ENCODE peak calls at places on chromosomes 6 and 20, in seven cellular contexts. One of them, this sample, is unnamed.

GRCh38 chr6:166387642-166388325 is 5.0 kb upstream of the MPC1 start:
- DNase-seq in Panc1: no peak
- DNase-seq in bronchial epithelial cell: no peak
- DNase-seq in vagina: no peak
- DNase-seq in nephron progenitor cell: no peak
- DNase-seq in RWPE1: no peak
- DNase-seq in heart left ventricle: no peak
- DNase-seq in this sample: no peak

GRCh38 chr20:1478566-1478965 is 11.9 kb upstream of the NSFL1C start:
- DNase-seq in vagina: no peak
- DNase-seq in RWPE1: peak; percentile 92
- DNase-seq in heart left ventricle: no peak
- DNase-seq in bronchial epithelial cell: peak; percentile 97
- DNase-seq in Panc1: peak; percentile 46
- DNase-seq in nephron progenitor cell: no peak
- DNase-seq in this sample: no peak

GRCh38 chr20:444862-445426 is 17.4 kb downstream of the TBC1D20 start:
- DNase-seq in nephron progenitor cell: no peak
- DNase-seq in Panc1: no peak
- DNase-seq in heart left ventricle: no peak
- DNase-seq in vagina: no peak
- DNase-seq in RWPE1: no peak
- DNase-seq in bronchial epithelial cell: peak; percentile 10
- DNase-seq in this sample: no peak

GRCh38 chr6:13229205-13230085 is 98.9 kb downstream of the TBC1D7 start:
- DNase-seq in nephron progenitor cell: no peak
- DNase-seq in RWPE1: peak; percentile 35
- DNase-seq in bronchial epithelial cell: peak; percentile 7
- DNase-seq in vagina: no peak
- DNase-seq in heart left ventricle: no peak
- DNase-seq in Panc1: peak; percentile 5
- DNase-seq in this sample: no peak

GRCh38 chr6:35500782-35501181 is 3.9 kb upstream of the TEAD3 start:
- DNase-seq in vagina: no peak
- DNase-seq in heart left ventricle: no peak
- DNase-seq in Panc1: peak; percentile 42
- DNase-seq in bronchial epithelial cell: peak; percentile 74
- DNase-seq in nephron progenitor cell: no peak
- DNase-seq in RWPE1: peak; percentile 32
- DNase-seq in this sample: no peak

GRCh38 chr20:16982091-16982726 is 234.1 kb downstream of the OTOR start:
- DNase-seq in heart left ventricle: no peak
- DNase-seq in Panc1: no peak
- DNase-seq in vagina: no peak
- DNase-seq in bronchial epithelial cell: no peak
- DNase-seq in RWPE1: no peak
- DNase-seq in nephron progenitor cell: no peak
- DNase-seq in this sample: no peak

GRCh38 chr20:43538855-43539700 is 19.7 kb upstream of the SGK2 start:
- DNase-seq in Panc1: no peak
- DNase-seq in vagina: no peak
- DNase-seq in nephron progenitor cell: no peak
- DNase-seq in heart left ventricle: no peak
- DNase-seq in bronchial epithelial cell: no peak
- DNase-seq in RWPE1: no peak
- DNase-seq in this sample: no peak

GRCh38 chr6:296151-297122 is 4.2 kb downstream of the DUSP22 start:
- DNase-seq in vagina: peak; percentile 89
- DNase-seq in bronchial epithelial cell: peak; percentile 46
- DNase-seq in Panc1: no peak
- DNase-seq in RWPE1: no peak
- DNase-seq in nephron progenitor cell: no peak
- DNase-seq in heart left ventricle: peak; percentile 44
- DNase-seq in this sample: no peak

GRCh38 chr6:125853740-125854139 is 63.0 kb downstream of the NCOA7 start:
- DNase-seq in vagina: no peak
- DNase-seq in RWPE1: no peak
- DNase-seq in Panc1: no peak
- DNase-seq in nephron progenitor cell: no peak
- DNase-seq in heart left ventricle: no peak
- DNase-seq in bronchial epithelial cell: no peak
- DNase-seq in this sample: no peak

GRCh38 chr6:28522594-28523557 is 2.8 kb upstream of the GPX5 start:
- DNase-seq in bronchial epithelial cell: no peak
- DNase-seq in Panc1: no peak
- DNase-seq in heart left ventricle: no peak
- DNase-seq in RWPE1: no peak
- DNase-seq in nephron progenitor cell: no peak
- DNase-seq in vagina: no peak
- DNase-seq in this sample: no peak

GRCh38 chr6:4849628-4850027 is 73.4 kb downstream of the CDYL start:
- DNase-seq in nephron progenitor cell: no peak
- DNase-seq in vagina: no peak
- DNase-seq in bronchial epithelial cell: no peak
- DNase-seq in heart left ventricle: no peak
- DNase-seq in Panc1: no peak
- DNase-seq in RWPE1: no peak
- DNase-seq in this sample: no peak

GRCh38 chr6:144909753-144910280 is 624.7 kb downstream of the UTRN start:
- DNase-seq in heart left ventricle: no peak
- DNase-seq in vagina: no peak
- DNase-seq in RWPE1: no peak
- DNase-seq in bronchial epithelial cell: peak; percentile 39
- DNase-seq in nephron progenitor cell: no peak
- DNase-seq in Panc1: no peak
- DNase-seq in this sample: no peak

GRCh38 chr6:150452642-150453243 is 83.9 kb downstream of the IYD start:
- DNase-seq in bronchial epithelial cell: no peak
- DNase-seq in nephron progenitor cell: peak; percentile 18
- DNase-seq in heart left ventricle: peak; percentile 79
- DNase-seq in RWPE1: no peak
- DNase-seq in vagina: peak; percentile 88
- DNase-seq in Panc1: no peak
- DNase-seq in this sample: no peak

GRCh38 chr6:42618686-42619085 is 54.9 kb downstream of the UBR2 start:
- DNase-seq in Panc1: no peak
- DNase-seq in heart left ventricle: no peak
- DNase-seq in RWPE1: peak; percentile 32
- DNase-seq in nephron progenitor cell: no peak
- DNase-seq in bronchial epithelial cell: peak; percentile 59
- DNase-seq in vagina: no peak
- DNase-seq in this sample: no peak

GRCh38 chr6:70413829-70414494 is 654 bp downstream of the FAM135A start:
- DNase-seq in heart left ventricle: no peak
- DNase-seq in bronchial epithelial cell: peak; percentile 21
- DNase-seq in Panc1: no peak
- DNase-seq in nephron progenitor cell: peak; percentile 72
- DNase-seq in vagina: no peak
- DNase-seq in RWPE1: peak; percentile 18
- DNase-seq in this sample: no peak

GRCh38 chr20:57801046-57801445 is 91.2 kb upstream of the PMEPA1 start:
- DNase-seq in Panc1: no peak
- DNase-seq in RWPE1: no peak
- DNase-seq in nephron progenitor cell: no peak
- DNase-seq in bronchial epithelial cell: no peak
- DNase-seq in heart left ventricle: no peak
- DNase-seq in vagina: no peak
- DNase-seq in this sample: no peak

GRCh38 chr20:43722153-43722505 is 4.7 kb downstream of the GTSF1L start:
- DNase-seq in Panc1: no peak
- DNase-seq in heart left ventricle: no peak
- DNase-seq in RWPE1: no peak
- DNase-seq in nephron progenitor cell: no peak
- DNase-seq in vagina: no peak
- DNase-seq in bronchial epithelial cell: no peak
- DNase-seq in this sample: no peak

GRCh38 chr6:72132851-72133250 is 246.5 kb downstream of the RIMS1 start:
- DNase-seq in nephron progenitor cell: no peak
- DNase-seq in bronchial epithelial cell: peak; percentile 70
- DNase-seq in heart left ventricle: no peak
- DNase-seq in Panc1: no peak
- DNase-seq in RWPE1: no peak
- DNase-seq in vagina: no peak
- DNase-seq in this sample: no peak

GRCh38 chr6:122568865-122569264 is 41.3 kb upstream of the PKIB start:
- DNase-seq in nephron progenitor cell: no peak
- DNase-seq in RWPE1: no peak
- DNase-seq in heart left ventricle: no peak
- DNase-seq in vagina: no peak
- DNase-seq in Panc1: no peak
- DNase-seq in bronchial epithelial cell: no peak
- DNase-seq in this sample: no peak

GRCh38 chr20:24609757-24610156 is 140.3 kb downstream of the SYNDIG1 start:
- DNase-seq in nephron progenitor cell: no peak
- DNase-seq in Panc1: no peak
- DNase-seq in RWPE1: no peak
- DNase-seq in bronchial epithelial cell: no peak
- DNase-seq in vagina: peak; percentile 70
- DNase-seq in heart left ventricle: no peak
- DNase-seq in this sample: no peak

GRCh38 chr6:95846652-95847051 is 169.1 kb upstream of the FUT9 start:
- DNase-seq in vagina: no peak
- DNase-seq in RWPE1: no peak
- DNase-seq in nephron progenitor cell: no peak
- DNase-seq in heart left ventricle: no peak
- DNase-seq in bronchial epithelial cell: no peak
- DNase-seq in Panc1: no peak
- DNase-seq in this sample: no peak

GRCh38 chr20:57124800-57125399 is 141.5 kb downstream of the BMP7 start:
- DNase-seq in heart left ventricle: no peak
- DNase-seq in bronchial epithelial cell: no peak
- DNase-seq in Panc1: no peak
- DNase-seq in vagina: no peak
- DNase-seq in nephron progenitor cell: no peak
- DNase-seq in RWPE1: no peak
- DNase-seq in this sample: no peak

GRCh38 chr20:4026093-4026601 is 10.8 kb upstream of the RNF24 start:
- DNase-seq in bronchial epithelial cell: no peak
- DNase-seq in Panc1: no peak
- DNase-seq in vagina: no peak
- DNase-seq in RWPE1: peak; percentile 73
- DNase-seq in heart left ventricle: peak; percentile 60
- DNase-seq in nephron progenitor cell: no peak
- DNase-seq in this sample: no peak
- TF ChIP-seq CTCF in bronchial epithelial cell: peak; percentile 16
- TF ChIP-seq CTCF in Panc1: peak; percentile 27
- TF ChIP-seq CTCF in vagina: no peak
- TF ChIP-seq CTCF in RWPE1: no peak
- TF ChIP-seq CTCF in heart left ventricle: peak; percentile 36
- TF ChIP-seq CTCF in nephron progenitor cell: no peak
- TF ChIP-seq CTCF in this sample: peak; percentile 12

DNA sequence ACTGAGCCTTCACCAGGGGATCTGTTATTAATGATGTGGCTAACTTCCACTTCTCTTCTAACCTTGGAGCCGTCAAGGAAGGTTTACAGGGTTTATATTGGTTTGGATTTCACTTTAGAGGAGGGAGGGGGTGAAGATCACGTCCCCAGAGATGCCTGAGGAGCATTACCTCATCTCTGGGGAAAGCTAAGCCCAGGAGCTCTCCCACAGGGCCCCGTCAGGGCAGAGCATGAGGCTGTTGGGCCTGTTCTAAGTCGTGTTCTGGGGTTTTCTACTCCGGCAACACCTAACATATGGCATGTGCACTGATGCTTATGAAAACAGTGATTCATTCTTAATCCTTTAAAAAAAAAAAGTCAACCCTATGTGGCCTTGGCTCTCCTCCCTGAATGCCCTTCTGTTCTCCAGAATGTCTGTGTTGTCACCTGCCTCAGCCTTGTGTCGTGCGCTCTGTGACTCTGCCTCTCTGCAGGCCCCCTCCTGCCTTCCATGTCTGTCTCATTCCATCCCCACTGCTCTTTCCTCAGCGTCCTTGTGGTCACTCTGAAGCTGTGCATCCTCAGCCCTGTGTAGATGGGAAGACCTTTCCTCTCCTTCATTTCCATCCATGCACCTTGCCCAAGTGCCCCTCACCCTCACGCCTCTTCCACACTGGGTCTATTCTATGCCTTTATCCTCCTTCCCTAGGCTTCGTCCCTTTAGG is 97.4 kb upstream of the JARID2 start:
- DNase-seq in heart left ventricle: no peak
- DNase-seq in RWPE1: peak; percentile 45
- DNase-seq in Panc1: no peak
- DNase-seq in vagina: no peak
- DNase-seq in bronchial epithelial cell: peak; percentile 97
- DNase-seq in nephron progenitor cell: peak; percentile 26
- DNase-seq in this sample: no peak
- TF ChIP-seq CTCF in heart left ventricle: no peak
- TF ChIP-seq CTCF in RWPE1: no peak
- TF ChIP-seq CTCF in Panc1: no peak
- TF ChIP-seq CTCF in vagina: no peak
- TF ChIP-seq CTCF in bronchial epithelial cell: no peak
- TF ChIP-seq CTCF in nephron progenitor cell: no peak
- TF ChIP-seq CTCF in this sample: no peak

GRCh38 chr6:130825772-130826441 is 1.3 kb upstream of the SMLR1 start:
- DNase-seq in heart left ventricle: no peak
- DNase-seq in vagina: no peak
- DNase-seq in RWPE1: no peak
- DNase-seq in Panc1: no peak
- DNase-seq in nephron progenitor cell: no peak
- DNase-seq in bronchial epithelial cell: no peak
- DNase-seq in this sample: no peak
- TF ChIP-seq CTCF in heart left ventricle: no peak
- TF ChIP-seq CTCF in vagina: no peak
- TF ChIP-seq CTCF in RWPE1: no peak
- TF ChIP-seq CTCF in Panc1: no peak
- TF ChIP-seq CTCF in nephron progenitor cell: no peak
- TF ChIP-seq CTCF in bronchial epithelial cell: no peak
- TF ChIP-seq CTCF in this sample: no peak

DNA sequence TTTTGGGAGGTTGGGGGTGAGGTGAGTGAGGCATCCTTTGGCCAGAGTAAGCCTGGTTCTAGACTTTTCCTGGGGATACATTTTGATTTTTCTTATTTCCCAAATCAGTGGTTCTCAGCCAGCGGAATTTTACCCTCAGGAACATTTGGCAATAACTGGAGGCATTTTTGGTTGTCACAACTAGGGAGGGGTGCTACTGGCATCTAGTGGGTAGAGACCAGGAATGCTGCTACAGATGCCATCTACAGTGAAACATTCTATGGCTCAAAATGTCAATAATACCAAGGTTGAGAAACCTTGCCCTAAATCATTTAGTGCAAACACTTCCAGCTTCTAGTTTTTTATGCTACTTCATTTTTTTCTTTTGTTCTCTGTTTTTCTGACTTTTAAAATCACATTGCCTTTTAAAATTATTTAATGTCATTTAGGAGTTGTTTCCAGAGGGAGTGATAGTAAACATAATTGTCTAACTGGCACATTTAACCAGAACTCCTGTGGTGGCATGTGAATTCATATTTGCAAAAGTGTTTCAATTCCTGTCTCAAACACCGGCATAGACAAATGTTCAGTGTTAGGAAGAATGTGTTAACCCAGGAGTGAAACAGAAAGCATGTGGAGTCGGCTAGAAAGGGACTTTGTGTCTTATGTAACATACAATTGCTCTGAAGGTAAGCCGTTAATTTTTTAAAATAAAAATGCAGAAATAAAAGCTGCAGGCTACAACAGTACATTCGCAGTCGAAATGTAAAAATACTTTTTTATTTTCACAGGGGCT is 59.0 kb downstream of the QRSL1 start:
- DNase-seq in RWPE1: no peak
- DNase-seq in bronchial epithelial cell: no peak
- DNase-seq in heart left ventricle: no peak
- DNase-seq in nephron progenitor cell: no peak
- DNase-seq in vagina: no peak
- DNase-seq in Panc1: no peak
- DNase-seq in this sample: no peak
- TF ChIP-seq CTCF in RWPE1: no peak
- TF ChIP-seq CTCF in bronchial epithelial cell: peak; percentile 24
- TF ChIP-seq CTCF in heart left ventricle: no peak
- TF ChIP-seq CTCF in nephron progenitor cell: no peak
- TF ChIP-seq CTCF in vagina: no peak
- TF ChIP-seq CTCF in Panc1: no peak
- TF ChIP-seq CTCF in this sample: no peak

This sample was measured in progenitor cell of endocrine pancreas.